ENCODE peak calls at places on chromosomes 12 and 14, in ten cellular contexts. One of them, this sample, is unnamed.

GRCh38 chr14:22432348-22432976 is 156.6 kb downstream of the DAD1 start:
- DNase-seq in EL: peak; percentile 86
- DNase-seq in effector memory CD4-positive, alpha-beta T cell: no peak
- DNase-seq in NCI-H345: no peak
- DNase-seq in neuronal stem cell: no peak
- DNase-seq in iris pigment epithelial cell: peak; percentile 96
- DNase-seq in fibroblast of mammary gland: peak; percentile 93
- DNase-seq in Kasumi-1: peak; percentile 95
- DNase-seq in AG09319: peak; percentile 52
- DNase-seq in colonic mucosa: peak; percentile 77
- DNase-seq in this sample: no peak

GRCh38 chr14:67514650-67515385 is 18.3 kb upstream of the PLEKHH1 start:
- DNase-seq in EL: peak; percentile 66
- DNase-seq in effector memory CD4-positive, alpha-beta T cell: peak; percentile 19
- DNase-seq in NCI-H345: peak; percentile 45
- DNase-seq in neuronal stem cell: no peak
- DNase-seq in iris pigment epithelial cell: peak; percentile 44
- DNase-seq in fibroblast of mammary gland: peak; percentile 31
- DNase-seq in Kasumi-1: peak; percentile 15
- DNase-seq in AG09319: no peak
- DNase-seq in colonic mucosa: peak; percentile 52
- DNase-seq in this sample: peak; percentile 18

GRCh38 chr14:91586451-91586850 is 76.3 kb upstream of the PPP4R3A start:
- DNase-seq in EL: no peak
- DNase-seq in effector memory CD4-positive, alpha-beta T cell: no peak
- DNase-seq in NCI-H345: no peak
- DNase-seq in neuronal stem cell: no peak
- DNase-seq in iris pigment epithelial cell: no peak
- DNase-seq in fibroblast of mammary gland: peak; percentile 50
- DNase-seq in Kasumi-1: no peak
- DNase-seq in AG09319: no peak
- DNase-seq in colonic mucosa: no peak
- DNase-seq in this sample: no peak

GRCh38 chr14:56273151-56273550 is 154.9 kb downstream of the PELI2 start:
- DNase-seq in EL: peak; percentile 54
- DNase-seq in effector memory CD4-positive, alpha-beta T cell: no peak
- DNase-seq in NCI-H345: no peak
- DNase-seq in neuronal stem cell: no peak
- DNase-seq in iris pigment epithelial cell: peak; percentile 26
- DNase-seq in fibroblast of mammary gland: peak; percentile 76
- DNase-seq in Kasumi-1: no peak
- DNase-seq in AG09319: peak; percentile 15
- DNase-seq in colonic mucosa: no peak
- DNase-seq in this sample: no peak

GRCh38 chr12:50215033-50215432 is 47.9 kb upstream of the CERS5 start:
- DNase-seq in EL: peak; percentile 56
- DNase-seq in effector memory CD4-positive, alpha-beta T cell: no peak
- DNase-seq in NCI-H345: no peak
- DNase-seq in neuronal stem cell: no peak
- DNase-seq in iris pigment epithelial cell: peak; percentile 72
- DNase-seq in fibroblast of mammary gland: peak; percentile 38
- DNase-seq in Kasumi-1: no peak
- DNase-seq in AG09319: no peak
- DNase-seq in colonic mucosa: no peak
- DNase-seq in this sample: no peak

GRCh38 chr12:115963030-115963480 is 314.4 kb downstream of the MED13L start:
- DNase-seq in EL: peak; percentile 81
- DNase-seq in effector memory CD4-positive, alpha-beta T cell: no peak
- DNase-seq in NCI-H345: no peak
- DNase-seq in neuronal stem cell: no peak
- DNase-seq in iris pigment epithelial cell: peak; percentile 78
- DNase-seq in fibroblast of mammary gland: peak; percentile 69
- DNase-seq in Kasumi-1: no peak
- DNase-seq in AG09319: no peak
- DNase-seq in colonic mucosa: no peak
- DNase-seq in this sample: no peak

GRCh38 chr14:91129261-91129660 is 15.4 kb downstream of the DGLUCY start:
- DNase-seq in EL: no peak
- DNase-seq in effector memory CD4-positive, alpha-beta T cell: no peak
- DNase-seq in NCI-H345: no peak
- DNase-seq in neuronal stem cell: no peak
- DNase-seq in iris pigment epithelial cell: peak; percentile 44
- DNase-seq in fibroblast of mammary gland: no peak
- DNase-seq in Kasumi-1: no peak
- DNase-seq in AG09319: no peak
- DNase-seq in colonic mucosa: no peak
- DNase-seq in this sample: no peak

GRCh38 chr14:69547701-69548348 is 26.8 kb downstream of the CCDC177 start:
- DNase-seq in EL: no peak
- DNase-seq in effector memory CD4-positive, alpha-beta T cell: no peak
- DNase-seq in NCI-H345: no peak
- DNase-seq in neuronal stem cell: peak; percentile 66
- DNase-seq in iris pigment epithelial cell: no peak
- DNase-seq in fibroblast of mammary gland: peak; percentile 21
- DNase-seq in Kasumi-1: no peak
- DNase-seq in AG09319: no peak
- DNase-seq in colonic mucosa: no peak
- DNase-seq in this sample: no peak

GRCh38 chr12:15423629-15424028 is 101.3 kb downstream of the PTPRO start:
- DNase-seq in EL: peak; percentile 13
- DNase-seq in effector memory CD4-positive, alpha-beta T cell: no peak
- DNase-seq in NCI-H345: no peak
- DNase-seq in neuronal stem cell: no peak
- DNase-seq in iris pigment epithelial cell: peak; percentile 11
- DNase-seq in fibroblast of mammary gland: peak; percentile 66
- DNase-seq in Kasumi-1: no peak
- DNase-seq in AG09319: peak; percentile 18
- DNase-seq in colonic mucosa: no peak
- DNase-seq in this sample: no peak

GRCh38 chr12:54489857-54490256 is 7.7 kb upstream of the NCKAP1L start:
- DNase-seq in EL: no peak
- DNase-seq in effector memory CD4-positive, alpha-beta T cell: no peak
- DNase-seq in NCI-H345: no peak
- DNase-seq in neuronal stem cell: no peak
- DNase-seq in iris pigment epithelial cell: no peak
- DNase-seq in fibroblast of mammary gland: no peak
- DNase-seq in Kasumi-1: no peak
- DNase-seq in AG09319: no peak
- DNase-seq in colonic mucosa: no peak
- DNase-seq in this sample: no peak

GRCh38 chr14:95829321-95829720 is 47.3 kb upstream of the TUNAR start:
- DNase-seq in EL: no peak
- DNase-seq in effector memory CD4-positive, alpha-beta T cell: no peak
- DNase-seq in NCI-H345: no peak
- DNase-seq in neuronal stem cell: no peak
- DNase-seq in iris pigment epithelial cell: no peak
- DNase-seq in fibroblast of mammary gland: no peak
- DNase-seq in Kasumi-1: no peak
- DNase-seq in AG09319: no peak
- DNase-seq in colonic mucosa: no peak
- DNase-seq in this sample: no peak

GRCh38 chr12:25962932-25963525 is 4.5 kb downstream of the RASSF8 start:
- DNase-seq in EL: no peak
- DNase-seq in effector memory CD4-positive, alpha-beta T cell: no peak
- DNase-seq in NCI-H345: no peak
- DNase-seq in neuronal stem cell: no peak
- DNase-seq in iris pigment epithelial cell: no peak
- DNase-seq in fibroblast of mammary gland: peak; percentile 61
- DNase-seq in Kasumi-1: no peak
- DNase-seq in AG09319: no peak
- DNase-seq in colonic mucosa: no peak
- DNase-seq in this sample: no peak

GRCh38 chr12:5796171-5797091 is 148.6 kb downstream of the ANO2 start:
- DNase-seq in EL: peak; percentile 40
- DNase-seq in effector memory CD4-positive, alpha-beta T cell: no peak
- DNase-seq in NCI-H345: peak; percentile 12
- DNase-seq in neuronal stem cell: peak; percentile 48
- DNase-seq in iris pigment epithelial cell: no peak
- DNase-seq in fibroblast of mammary gland: no peak
- DNase-seq in Kasumi-1: no peak
- DNase-seq in AG09319: no peak
- DNase-seq in colonic mucosa: peak; percentile 26
- DNase-seq in this sample: no peak

GRCh38 chr12:47545938-47546609 is 159.8 kb downstream of the RPAP3 start:
- DNase-seq in EL: no peak
- DNase-seq in effector memory CD4-positive, alpha-beta T cell: no peak
- DNase-seq in NCI-H345: no peak
- DNase-seq in neuronal stem cell: no peak
- DNase-seq in iris pigment epithelial cell: no peak
- DNase-seq in fibroblast of mammary gland: peak; percentile 13
- DNase-seq in Kasumi-1: no peak
- DNase-seq in AG09319: no peak
- DNase-seq in colonic mucosa: no peak
- DNase-seq in this sample: no peak

GRCh38 chr14:100115726-100116125 is 43.7 kb downstream of the DEGS2 start:
- DNase-seq in EL: no peak
- DNase-seq in effector memory CD4-positive, alpha-beta T cell: no peak
- DNase-seq in NCI-H345: no peak
- DNase-seq in neuronal stem cell: no peak
- DNase-seq in iris pigment epithelial cell: no peak
- DNase-seq in fibroblast of mammary gland: no peak
- DNase-seq in Kasumi-1: no peak
- DNase-seq in AG09319: no peak
- DNase-seq in colonic mucosa: no peak
- DNase-seq in this sample: no peak

GRCh38 chr12:99223554-99223953 is 424.0 kb upstream of the GARIN6 start:
- DNase-seq in EL: no peak
- DNase-seq in effector memory CD4-positive, alpha-beta T cell: no peak
- DNase-seq in NCI-H345: no peak
- DNase-seq in neuronal stem cell: no peak
- DNase-seq in iris pigment epithelial cell: no peak
- DNase-seq in fibroblast of mammary gland: no peak
- DNase-seq in Kasumi-1: no peak
- DNase-seq in AG09319: no peak
- DNase-seq in colonic mucosa: no peak
- DNase-seq in this sample: no peak

GRCh38 chr12:50103767-50104321 is at the start of gene GPD1:
- DNase-seq in EL: peak; percentile 45
- DNase-seq in effector memory CD4-positive, alpha-beta T cell: no peak
- DNase-seq in NCI-H345: peak; percentile 41
- DNase-seq in neuronal stem cell: no peak
- DNase-seq in iris pigment epithelial cell: peak; percentile 52
- DNase-seq in fibroblast of mammary gland: peak; percentile 28
- DNase-seq in Kasumi-1: no peak
- DNase-seq in AG09319: no peak
- DNase-seq in colonic mucosa: peak; percentile 86
- DNase-seq in this sample: no peak

GRCh38 chr14:38964630-38965029 is 138.4 kb downstream of the SEC23A start:
- DNase-seq in EL: peak; percentile 34
- DNase-seq in effector memory CD4-positive, alpha-beta T cell: no peak
- DNase-seq in NCI-H345: no peak
- DNase-seq in neuronal stem cell: no peak
- DNase-seq in iris pigment epithelial cell: peak; percentile 84
- DNase-seq in fibroblast of mammary gland: no peak
- DNase-seq in Kasumi-1: no peak
- DNase-seq in AG09319: no peak
- DNase-seq in colonic mucosa: no peak
- DNase-seq in this sample: no peak

GRCh38 chr14:35404496-35405303 is at the start of gene NFKBIA:
- DNase-seq in EL: peak; percentile 92
- DNase-seq in effector memory CD4-positive, alpha-beta T cell: peak; percentile 89
- DNase-seq in NCI-H345: peak; percentile 85
- DNase-seq in neuronal stem cell: peak; percentile 80
- DNase-seq in iris pigment epithelial cell: peak; percentile 91
- DNase-seq in fibroblast of mammary gland: peak; percentile 82
- DNase-seq in Kasumi-1: peak; percentile 91
- DNase-seq in AG09319: no peak
- DNase-seq in colonic mucosa: peak; percentile 93
- DNase-seq in this sample: peak; percentile 93

GRCh38 chr12:89427508-89428156 is 75.3 kb upstream of the DUSP6 start:
- DNase-seq in EL: peak; percentile 10
- DNase-seq in effector memory CD4-positive, alpha-beta T cell: no peak
- DNase-seq in NCI-H345: no peak
- DNase-seq in neuronal stem cell: no peak
- DNase-seq in iris pigment epithelial cell: peak; percentile 18
- DNase-seq in fibroblast of mammary gland: no peak
- DNase-seq in Kasumi-1: no peak
- DNase-seq in AG09319: no peak
- DNase-seq in colonic mucosa: no peak
- DNase-seq in this sample: no peak

GRCh38 chr14:94686511-94687160 is 74.4 kb downstream of the SERPINA3 start:
- DNase-seq in EL: no peak
- DNase-seq in effector memory CD4-positive, alpha-beta T cell: no peak
- DNase-seq in NCI-H345: no peak
- DNase-seq in neuronal stem cell: no peak
- DNase-seq in iris pigment epithelial cell: no peak
- DNase-seq in fibroblast of mammary gland: no peak
- DNase-seq in Kasumi-1: no peak
- DNase-seq in AG09319: no peak
- DNase-seq in colonic mucosa: no peak
- DNase-seq in this sample: no peak

GRCh38 chr12:110762891-110763290 is 20.2 kb upstream of the PPP1CC start:
- DNase-seq in EL: no peak
- DNase-seq in effector memory CD4-positive, alpha-beta T cell: no peak
- DNase-seq in NCI-H345: no peak
- DNase-seq in neuronal stem cell: no peak
- DNase-seq in iris pigment epithelial cell: no peak
- DNase-seq in fibroblast of mammary gland: no peak
- DNase-seq in Kasumi-1: no peak
- DNase-seq in AG09319: no peak
- DNase-seq in colonic mucosa: no peak
- DNase-seq in this sample: no peak

GRCh38 chr12:130043685-130044421 is 118.4 kb upstream of the FZD10 start:
- DNase-seq in EL: no peak
- DNase-seq in effector memory CD4-positive, alpha-beta T cell: no peak
- DNase-seq in NCI-H345: peak; percentile 38
- DNase-seq in neuronal stem cell: no peak
- DNase-seq in iris pigment epithelial cell: no peak
- DNase-seq in fibroblast of mammary gland: no peak
- DNase-seq in Kasumi-1: no peak
- DNase-seq in AG09319: no peak
- DNase-seq in colonic mucosa: no peak
- DNase-seq in this sample: no peak

GRCh38 chr14:76842414-76842813 is 16.2 kb downstream of the LRRC74A start:
- DNase-seq in EL: no peak
- DNase-seq in effector memory CD4-positive, alpha-beta T cell: no peak
- DNase-seq in NCI-H345: no peak
- DNase-seq in neuronal stem cell: no peak
- DNase-seq in iris pigment epithelial cell: no peak
- DNase-seq in fibroblast of mammary gland: no peak
- DNase-seq in Kasumi-1: no peak
- DNase-seq in AG09319: no peak
- DNase-seq in colonic mucosa: no peak
- DNase-seq in this sample: no peak

GRCh38 chr12:128612150-128612850 is 211.5 kb downstream of the SLC15A4 start:
- DNase-seq in EL: no peak
- DNase-seq in effector memory CD4-positive, alpha-beta T cell: no peak
- DNase-seq in NCI-H345: no peak
- DNase-seq in neuronal stem cell: no peak
- DNase-seq in iris pigment epithelial cell: no peak
- DNase-seq in fibroblast of mammary gland: peak; percentile 10
- DNase-seq in Kasumi-1: no peak
- DNase-seq in AG09319: no peak
- DNase-seq in colonic mucosa: no peak
- DNase-seq in this sample: no peak

GRCh38 chr12:59040651-59041050 is 120.3 kb upstream of the LRIG3 start:
- DNase-seq in EL: peak; percentile 85
- DNase-seq in effector memory CD4-positive, alpha-beta T cell: no peak
- DNase-seq in NCI-H345: no peak
- DNase-seq in neuronal stem cell: peak; percentile 62
- DNase-seq in iris pigment epithelial cell: peak; percentile 82
- DNase-seq in fibroblast of mammary gland: peak; percentile 90
- DNase-seq in Kasumi-1: no peak
- DNase-seq in AG09319: peak; percentile 49
- DNase-seq in colonic mucosa: no peak
- DNase-seq in this sample: no peak

GRCh38 chr14:24329736-24330135 is 5.1 kb downstream of the ADCY4 start:
- DNase-seq in EL: no peak
- DNase-seq in effector memory CD4-positive, alpha-beta T cell: peak; percentile 55
- DNase-seq in NCI-H345: no peak
- DNase-seq in neuronal stem cell: no peak
- DNase-seq in iris pigment epithelial cell: no peak
- DNase-seq in fibroblast of mammary gland: no peak
- DNase-seq in Kasumi-1: no peak
- DNase-seq in AG09319: no peak
- DNase-seq in colonic mucosa: peak; percentile 43
- DNase-seq in this sample: peak; percentile 40

GRCh38 chr12:104230704-104231103 is 15.1 kb downstream of the TXNRD1 start:
- DNase-seq in EL: no peak
- DNase-seq in effector memory CD4-positive, alpha-beta T cell: no peak
- DNase-seq in NCI-H345: no peak
- DNase-seq in neuronal stem cell: no peak
- DNase-seq in iris pigment epithelial cell: no peak
- DNase-seq in fibroblast of mammary gland: no peak
- DNase-seq in Kasumi-1: no peak
- DNase-seq in AG09319: no peak
- DNase-seq in colonic mucosa: no peak
- DNase-seq in this sample: no peak